ENCODE peak calls at places on chromosome 16, in eight cellular contexts. One of them, this sample, is unnamed. For H3K4me1, the result is how much of the 10 kb centered on the place peaks cover.

GRCh38 chr16:49932449-49932848 is 76.5 kb upstream of the ZNF423 start:
- DNase-seq in tibial nerve: no peak
- DNase-seq in esophagus muscularis mucosa: no peak
- DNase-seq in transverse colon: no peak
- DNase-seq in sigmoid colon: peak
- DNase-seq in suprapubic skin: no peak
- DNase-seq in SK-N-SH: no peak
- DNase-seq in ovary: no peak
- DNase-seq in this sample: no peak

GRCh38 chr16:426115-426905 is 861 bp downstream of the RAB11FIP3 start:
- DNase-seq in sigmoid colon: no peak
- DNase-seq in SK-N-SH: peak
- DNase-seq in tibial nerve: no peak
- DNase-seq in ovary: peak
- DNase-seq in suprapubic skin: no peak
- DNase-seq in esophagus muscularis mucosa: no peak
- DNase-seq in transverse colon: peak
- DNase-seq in this sample: no peak

GRCh38 chr16:2586241-2586640 is 48.4 kb downstream of the PDPK1 start:
- DNase-seq in ovary: no peak
- DNase-seq in suprapubic skin: no peak
- DNase-seq in sigmoid colon: no peak
- DNase-seq in tibial nerve: no peak
- DNase-seq in transverse colon: no peak
- DNase-seq in SK-N-SH: peak
- DNase-seq in esophagus muscularis mucosa: no peak
- DNase-seq in this sample: peak

GRCh38 chr16:66996324-66996982 is 8.1 kb downstream of the CES4A start:
- DNase-seq in transverse colon: no peak
- DNase-seq in SK-N-SH: no peak
- DNase-seq in ovary: peak
- DNase-seq in tibial nerve: peak
- DNase-seq in esophagus muscularis mucosa: no peak
- DNase-seq in sigmoid colon: peak
- DNase-seq in suprapubic skin: no peak
- DNase-seq in this sample: peak

GRCh38 chr16:77459534-77460412 is 24.9 kb upstream of the ADAMTS18 start:
- DNase-seq in transverse colon: no peak
- DNase-seq in ovary: no peak
- DNase-seq in tibial nerve: no peak
- DNase-seq in sigmoid colon: no peak
- DNase-seq in SK-N-SH: no peak
- DNase-seq in esophagus muscularis mucosa: peak
- DNase-seq in suprapubic skin: no peak
- DNase-seq in this sample: no peak

GRCh38 chr16:86975445-86975844 is 341.7 kb downstream of the C16orf95 start:
- DNase-seq in sigmoid colon: no peak
- DNase-seq in esophagus muscularis mucosa: no peak
- DNase-seq in ovary: peak
- DNase-seq in suprapubic skin: no peak
- DNase-seq in SK-N-SH: peak
- DNase-seq in tibial nerve: no peak
- DNase-seq in transverse colon: no peak
- DNase-seq in this sample: no peak

GRCh38 chr16:9602201-9602600 is 510.8 kb downstream of the HAPSTR1 start:
- DNase-seq in ovary: no peak
- DNase-seq in SK-N-SH: no peak
- DNase-seq in sigmoid colon: no peak
- DNase-seq in suprapubic skin: no peak
- DNase-seq in tibial nerve: no peak
- DNase-seq in esophagus muscularis mucosa: no peak
- DNase-seq in transverse colon: no peak
- DNase-seq in this sample: no peak

GRCh38 chr16:48383877-48384304 is 1.3 kb downstream of the SIAH1 start:
- DNase-seq in suprapubic skin: no peak
- DNase-seq in esophagus muscularis mucosa: no peak
- DNase-seq in sigmoid colon: no peak
- DNase-seq in SK-N-SH: no peak
- DNase-seq in ovary: no peak
- DNase-seq in transverse colon: peak
- DNase-seq in tibial nerve: no peak
- DNase-seq in this sample: no peak

GRCh38 chr16:67547423-67548264 is 14.7 kb upstream of the CTCF start:
- DNase-seq in transverse colon: peak
- DNase-seq in suprapubic skin: peak
- DNase-seq in ovary: peak
- DNase-seq in esophagus muscularis mucosa: peak
- DNase-seq in tibial nerve: no peak
- DNase-seq in sigmoid colon: peak
- DNase-seq in SK-N-SH: no peak
- DNase-seq in this sample: no peak

DNA sequence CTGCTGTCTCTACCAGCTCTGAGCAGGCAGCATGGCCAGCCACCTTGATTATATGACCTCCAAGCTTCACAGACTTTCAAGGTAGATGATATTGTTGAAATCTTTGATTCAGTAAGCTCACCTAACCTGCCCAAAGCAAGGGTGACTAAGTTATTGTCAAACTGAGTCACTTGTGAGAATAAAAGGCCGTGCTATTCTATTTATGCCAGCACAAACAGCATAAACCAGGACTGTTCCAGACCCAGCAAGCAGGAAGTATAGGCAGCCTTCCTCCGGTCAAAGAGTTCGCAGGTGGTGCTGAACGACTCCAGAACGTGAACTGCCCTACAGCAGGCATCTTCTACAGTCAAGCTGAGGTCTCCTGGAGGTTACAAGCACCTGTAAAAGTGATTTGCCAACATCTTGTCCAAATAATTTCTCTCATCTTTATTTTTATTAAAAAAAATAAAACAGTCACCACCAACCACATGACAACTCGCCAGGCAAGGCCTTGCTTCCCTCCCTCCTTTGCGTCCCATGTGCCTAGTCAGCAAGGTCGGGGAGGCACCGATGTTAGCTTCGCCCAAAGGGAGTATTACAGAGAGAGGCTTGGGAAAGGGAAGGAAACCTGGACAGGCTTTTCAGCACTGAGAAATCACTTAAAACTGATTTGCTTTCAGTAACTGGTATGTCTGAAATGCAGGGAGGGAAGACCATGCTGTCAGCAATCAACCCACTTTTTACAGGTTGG is 10.8 kb downstream of the ARL2BP start:
- DNase-seq in esophagus muscularis mucosa: no peak
- DNase-seq in ovary: no peak
- DNase-seq in sigmoid colon: no peak
- DNase-seq in suprapubic skin: no peak
- DNase-seq in tibial nerve: no peak
- DNase-seq in SK-N-SH: no peak
- DNase-seq in transverse colon: no peak
- DNase-seq in this sample: no peak
- TF ChIP-seq EP300 in esophagus muscularis mucosa: no peak
- TF ChIP-seq EP300 in ovary: no peak
- TF ChIP-seq EP300 in sigmoid colon: no peak
- TF ChIP-seq EP300 in suprapubic skin: no peak
- TF ChIP-seq EP300 in tibial nerve: no peak
- TF ChIP-seq EP300 in SK-N-SH: no peak
- TF ChIP-seq EP300 in transverse colon: no peak
- TF ChIP-seq EP300 in this sample: no peak

GRCh38 chr16:84614075-84614474 is 3.8 kb downstream of the COTL1 start:
- DNase-seq in transverse colon: no peak
- DNase-seq in sigmoid colon: no peak
- DNase-seq in ovary: peak
- DNase-seq in SK-N-SH: no peak
- DNase-seq in tibial nerve: no peak
- DNase-seq in esophagus muscularis mucosa: no peak
- DNase-seq in suprapubic skin: peak
- DNase-seq in this sample: no peak

GRCh38 chr16:84612686-84613085 is 5.2 kb downstream of the COTL1 start:
- DNase-seq in tibial nerve: no peak
- DNase-seq in transverse colon: no peak
- DNase-seq in sigmoid colon: no peak
- DNase-seq in ovary: no peak
- DNase-seq in esophagus muscularis mucosa: no peak
- DNase-seq in SK-N-SH: no peak
- DNase-seq in suprapubic skin: no peak
- DNase-seq in this sample: no peak

GRCh38 chr16:84611041-84611440 is 6.8 kb downstream of the COTL1 start:
- DNase-seq in suprapubic skin: no peak
- DNase-seq in transverse colon: no peak
- DNase-seq in SK-N-SH: peak
- DNase-seq in tibial nerve: no peak
- DNase-seq in ovary: no peak
- DNase-seq in esophagus muscularis mucosa: no peak
- DNase-seq in sigmoid colon: no peak
- DNase-seq in this sample: no peak

GRCh38 chr16:84614914-84615813 is 2.7 kb downstream of the COTL1 start:
- DNase-seq in suprapubic skin: no peak
- DNase-seq in transverse colon: no peak
- DNase-seq in tibial nerve: no peak
- DNase-seq in SK-N-SH: no peak
- DNase-seq in ovary: no peak
- DNase-seq in esophagus muscularis mucosa: no peak
- DNase-seq in sigmoid colon: no peak
- DNase-seq in this sample: no peak

DNA sequence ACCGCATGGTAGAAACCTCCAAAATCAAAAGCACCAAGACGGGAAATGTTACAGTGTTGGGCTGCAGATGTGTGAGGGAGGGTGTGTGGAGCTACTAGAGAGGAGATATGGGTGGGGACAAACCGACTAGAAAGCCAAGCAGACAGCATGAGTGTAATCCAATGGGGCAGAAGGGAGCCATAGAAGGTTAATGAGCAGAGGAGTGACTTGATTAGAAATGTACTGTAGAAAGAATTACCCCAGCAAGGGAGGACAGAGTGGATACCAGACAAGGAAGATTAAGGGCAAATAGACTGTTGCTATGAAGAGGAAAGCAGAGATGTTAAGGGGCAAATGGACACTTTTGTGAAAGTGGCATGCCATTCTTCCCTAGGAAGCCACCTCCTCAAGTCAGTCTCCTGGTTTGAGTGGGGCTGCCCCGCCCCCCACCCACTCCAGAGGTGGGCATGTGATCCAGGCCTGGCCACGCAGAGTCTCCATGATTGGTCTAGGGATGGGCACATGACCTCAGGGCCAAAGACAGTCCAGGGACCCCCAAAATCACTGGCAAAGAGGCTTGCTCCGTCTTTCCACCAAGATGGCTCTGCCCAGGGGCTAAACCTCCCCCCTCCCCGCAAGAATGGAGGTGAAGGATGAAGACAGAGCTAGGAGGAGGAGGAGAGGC is 4.3 kb downstream of the COTL1 start:
- DNase-seq in ovary: no peak
- DNase-seq in esophagus muscularis mucosa: no peak
- DNase-seq in sigmoid colon: no peak
- DNase-seq in transverse colon: no peak
- DNase-seq in suprapubic skin: peak
- DNase-seq in tibial nerve: no peak
- DNase-seq in SK-N-SH: no peak
- DNase-seq in this sample: no peak
- H3K4me1 ChIP-seq in ovary: under half
- H3K4me1 ChIP-seq in esophagus muscularis mucosa: under half
- H3K4me1 ChIP-seq in sigmoid colon: under half
- H3K4me1 ChIP-seq in transverse colon: under half
- H3K4me1 ChIP-seq in suprapubic skin: under half
- H3K4me1 ChIP-seq in tibial nerve: under half
- H3K4me1 ChIP-seq in SK-N-SH: under half
- H3K4me1 ChIP-seq in this sample: under half

GRCh38 chr16:62644030-62644812 is 608.0 kb upstream of the CDH8 start:
- DNase-seq in sigmoid colon: no peak
- DNase-seq in ovary: no peak
- DNase-seq in tibial nerve: no peak
- DNase-seq in suprapubic skin: no peak
- DNase-seq in transverse colon: no peak
- DNase-seq in esophagus muscularis mucosa: no peak
- DNase-seq in SK-N-SH: no peak
- DNase-seq in this sample: no peak

GRCh38 chr16:62642677-62643076 is 606.4 kb upstream of the CDH8 start:
- DNase-seq in suprapubic skin: no peak
- DNase-seq in ovary: no peak
- DNase-seq in sigmoid colon: no peak
- DNase-seq in esophagus muscularis mucosa: no peak
- DNase-seq in SK-N-SH: no peak
- DNase-seq in tibial nerve: no peak
- DNase-seq in transverse colon: no peak
- DNase-seq in this sample: no peak

GRCh38 chr16:62639890-62640289 is 603.7 kb upstream of the CDH8 start:
- DNase-seq in suprapubic skin: no peak
- DNase-seq in transverse colon: no peak
- DNase-seq in SK-N-SH: no peak
- DNase-seq in sigmoid colon: no peak
- DNase-seq in esophagus muscularis mucosa: no peak
- DNase-seq in tibial nerve: no peak
- DNase-seq in ovary: no peak
- DNase-seq in this sample: no peak

GRCh38 chr16:62638964-62639861 is 603.0 kb upstream of the CDH8 start:
- DNase-seq in tibial nerve: no peak
- DNase-seq in esophagus muscularis mucosa: no peak
- DNase-seq in SK-N-SH: no peak
- DNase-seq in suprapubic skin: no peak
- DNase-seq in transverse colon: no peak
- DNase-seq in sigmoid colon: no peak
- DNase-seq in ovary: no peak
- DNase-seq in this sample: no peak

GRCh38 chr16:62638324-62638911 is 602.2 kb upstream of the CDH8 start:
- DNase-seq in esophagus muscularis mucosa: no peak
- DNase-seq in sigmoid colon: no peak
- DNase-seq in tibial nerve: no peak
- DNase-seq in ovary: no peak
- DNase-seq in suprapubic skin: no peak
- DNase-seq in transverse colon: no peak
- DNase-seq in SK-N-SH: no peak
- DNase-seq in this sample: no peak
- TF ChIP-seq EP300 in esophagus muscularis mucosa: no peak
- TF ChIP-seq EP300 in sigmoid colon: no peak
- TF ChIP-seq EP300 in tibial nerve: no peak
- TF ChIP-seq EP300 in ovary: no peak
- TF ChIP-seq EP300 in suprapubic skin: no peak
- TF ChIP-seq EP300 in transverse colon: no peak
- TF ChIP-seq EP300 in SK-N-SH: no peak
- TF ChIP-seq EP300 in this sample: no peak

DNA sequence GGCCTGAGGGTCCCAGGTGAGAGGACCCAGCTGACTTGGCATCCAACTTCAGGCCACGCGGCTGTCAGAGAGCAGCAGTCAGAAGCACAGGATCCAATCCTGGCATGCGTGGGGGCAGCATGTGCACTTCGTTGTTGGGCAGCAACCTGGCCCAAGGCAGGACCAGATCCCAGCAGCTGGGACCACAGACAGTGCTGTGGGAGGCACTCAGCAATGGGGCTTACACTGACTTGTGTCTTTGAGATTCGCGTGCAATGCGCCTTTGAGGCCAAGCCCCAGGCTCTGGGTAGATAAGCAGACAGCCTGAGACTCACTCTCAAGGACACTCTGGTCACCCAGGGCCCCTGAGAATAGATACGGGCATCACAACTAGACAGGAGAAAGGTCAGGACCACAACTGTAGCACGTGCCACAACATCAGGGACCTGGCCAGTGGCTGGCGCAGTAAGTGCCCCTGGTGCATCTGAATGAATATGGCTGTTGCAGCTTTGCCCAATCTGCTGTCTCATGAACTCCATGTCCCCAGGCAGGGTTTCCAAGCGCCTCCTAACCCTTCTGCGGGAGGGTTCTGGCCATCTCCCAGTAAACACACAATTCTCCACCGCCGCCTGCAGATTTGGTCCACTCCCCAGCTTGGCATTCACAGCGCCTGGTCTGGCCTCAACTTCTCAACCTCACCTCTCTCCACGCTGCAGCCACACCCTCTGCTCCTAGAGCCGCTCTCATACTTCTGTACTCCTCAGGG is 3.2 kb downstream of the PAM16 start:
- DNase-seq in esophagus muscularis mucosa: no peak
- DNase-seq in ovary: no peak
- DNase-seq in suprapubic skin: no peak
- DNase-seq in sigmoid colon: peak
- DNase-seq in SK-N-SH: no peak
- DNase-seq in tibial nerve: no peak
- DNase-seq in transverse colon: no peak
- DNase-seq in this sample: no peak
- H3K4me1 ChIP-seq in esophagus muscularis mucosa: under half
- H3K4me1 ChIP-seq in ovary: under half
- H3K4me1 ChIP-seq in suprapubic skin: under half
- H3K4me1 ChIP-seq in sigmoid colon: under half
- H3K4me1 ChIP-seq in SK-N-SH: under half
- H3K4me1 ChIP-seq in tibial nerve: under half
- H3K4me1 ChIP-seq in transverse colon: under half
- H3K4me1 ChIP-seq in this sample: half or more

This sample was measured in upper lobe of left lung.